ENCODE peak calls at places on chromosome 15, in six cellular contexts. B is GM23338, R is brain microvascular endothelial cell, D is ovary, V is transverse colon, S is PC-9. L is an unnamed sample.

GRCh38 chr15:29611057-29611456 is 211.2 kb downstream of the TJP1 start:
- DNase-seq in B (peak), R (no peak), D (no peak), V (no peak), S (no peak), L (no peak)

GRCh38 chr15:83658406-83658805 is 4.5 kb downstream of the ADAMTSL3 start:
- DNase-seq in B (no peak), R (no peak), D (no peak), V (no peak), S (no peak), L (no peak)

GRCh38 chr15:66931768-66932633 is 133.4 kb upstream of the SMAD3 start:
- DNase-seq in B (peak), R (peak), D (no peak), V (peak), S (peak), L (no peak)

GRCh38 chr15:80990955-80991354 is 1.3 kb upstream of the MESD start:
- DNase-seq in B (no peak), R (no peak), D (no peak), V (no peak), S (no peak), L (no peak)

GRCh38 chr15:29208352-29208751 is 61.3 kb downstream of the NSMCE3 start:
- DNase-seq in B (no peak), R (peak), D (no peak), V (no peak), S (no peak), L (no peak)

GRCh38 chr15:29270976-29271375 is 1.4 kb upstream of the NSMCE3 start:
- DNase-seq in B (no peak), R (no peak), D (no peak), V (no peak), S (no peak), L (no peak)

GRCh38 chr15:89118481-89118989 is 30.3 kb downstream of the ABHD2 start:
- DNase-seq in B (no peak), R (no peak), D (no peak), V (no peak), S (no peak), L (no peak)

GRCh38 chr15:94097567-94097966 is 133.8 kb upstream of the MCTP2 start:
- DNase-seq in B (no peak), R (no peak), D (no peak), V (no peak), S (no peak), L (no peak)

GRCh38 chr15:25556136-25556535 is 117.3 kb upstream of the UBE3A start:
- DNase-seq in B (peak), R (no peak), D (no peak), V (no peak), S (no peak), L (no peak)

GRCh38 chr15:100017140-100017539 is 283.9 kb upstream of the LYSMD4 start:
- DNase-seq in B (no peak), R (no peak), D (no peak), V (no peak), S (peak), L (no peak)

GRCh38 chr15:70486451-70487379 is 276.6 kb downstream of the UACA start:
- DNase-seq in B (no peak), R (peak), D (no peak), V (no peak), S (peak), L (peak)

GRCh38 chr15:73784299-73784698 is 31.1 kb upstream of the INSYN1 start:
- DNase-seq in B (no peak), R (no peak), D (no peak), V (no peak), S (no peak), L (no peak)

GRCh38 chr15:37818152-37818677 is 116.2 kb upstream of the TMCO5A start:
- DNase-seq in B (no peak), R (no peak), D (no peak), V (no peak), S (no peak), L (no peak)

GRCh38 chr15:79966634-79967330 is 4.2 kb downstream of the BCL2A1 start:
- DNase-seq in B (no peak), R (no peak), D (no peak), V (no peak), S (no peak), L (no peak)
- H3K4me3 ChIP-seq in B (no peak), R (no peak), D (no peak), V (no peak), S (no peak), L (no peak)

DNA sequence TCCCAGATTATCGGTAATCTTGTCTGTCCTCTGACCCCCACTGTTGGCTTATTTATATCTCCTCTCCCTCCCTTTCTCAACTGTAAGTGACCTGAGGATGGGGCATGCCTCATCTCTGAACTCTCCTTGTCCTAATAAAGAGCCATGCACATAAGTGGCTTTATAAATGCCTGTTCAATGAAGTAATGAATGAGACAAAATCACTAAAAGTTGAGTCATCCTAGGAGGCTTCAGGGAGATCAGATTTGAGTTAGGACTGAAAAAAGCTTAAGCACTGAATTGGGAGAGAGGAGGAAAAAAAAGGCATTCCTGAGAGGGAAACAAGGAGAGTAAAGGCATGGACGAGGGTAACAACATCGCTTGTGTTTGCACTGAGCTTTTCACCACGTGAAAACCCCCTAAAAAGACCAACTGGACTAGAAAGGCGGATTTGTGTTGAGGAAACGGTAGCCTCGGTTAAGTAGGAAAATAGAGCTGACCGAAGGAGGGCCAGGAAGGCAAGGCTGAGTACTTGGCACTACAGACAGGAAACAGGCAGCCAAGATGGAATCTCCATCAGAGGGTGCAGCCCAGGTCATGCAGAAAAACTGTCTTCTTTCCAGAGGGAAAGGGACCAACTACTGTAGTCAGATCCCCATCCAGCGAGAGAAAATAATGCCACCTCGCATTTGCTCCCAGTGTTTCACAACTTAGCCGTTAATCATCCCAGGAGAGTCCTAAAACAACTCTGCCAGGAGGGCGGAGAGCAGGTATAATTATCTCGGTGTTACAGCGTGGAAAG is 77.5 kb downstream of the MYO1E start:
- DNase-seq in B (no peak), R (peak), D (no peak), V (no peak), S (peak), L (peak)
- H3K4me3 ChIP-seq in B (no peak), R (no peak), D (no peak), V (no peak), S (peak), L (no peak)

GRCh38 chr15:74902295-74903075 is 4.2 kb downstream of the FAM219B start:
- DNase-seq in B (no peak), R (no peak), D (no peak), V (no peak), S (no peak), L (no peak)

GRCh38 chr15:74906450-74907276 is at the start of gene FAM219B:
- DNase-seq in B (peak), R (peak), D (peak), V (peak), S (peak), L (peak)

GRCh38 chr15:74901612-74902063 is 5.0 kb downstream of the FAM219B start:
- DNase-seq in B (peak), R (peak), D (peak), V (peak), S (peak), L (no peak)

GRCh38 chr15:74906193-74906449 is 530 bp downstream of the FAM219B start:
- DNase-seq in B (peak), R (peak), D (no peak), V (peak), S (peak), L (no peak)

DNA sequence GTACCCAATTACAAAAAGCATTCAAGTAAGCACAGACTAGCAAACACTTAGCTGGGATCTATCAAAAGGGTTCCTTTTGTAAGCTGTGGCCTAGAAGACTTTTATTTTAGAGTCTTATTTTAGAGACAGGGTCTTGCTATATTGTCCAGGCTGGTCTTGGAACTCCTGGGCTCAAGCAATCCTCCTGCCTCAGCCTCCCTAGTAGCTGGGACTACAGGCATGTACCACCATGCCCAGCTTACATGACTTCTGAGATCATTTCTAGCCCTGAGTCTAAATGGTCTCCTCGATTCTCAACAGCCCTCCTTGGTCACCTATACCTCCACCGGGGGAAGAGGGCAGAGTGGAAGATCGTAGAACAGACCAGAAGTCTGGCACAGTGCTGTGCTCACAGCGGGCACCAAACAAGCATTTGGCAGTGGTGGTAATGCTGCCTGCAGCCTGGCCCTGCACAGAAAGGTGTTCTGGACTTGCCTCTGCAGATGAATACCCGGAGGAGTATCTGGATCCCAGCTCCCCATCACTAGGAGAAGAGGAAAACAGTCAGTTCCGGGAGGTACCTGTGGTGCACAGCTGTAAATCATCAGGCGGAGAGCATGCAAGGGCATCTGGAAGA is 2.4 kb downstream of the FAM219B start:
- DNase-seq in B (no peak), R (no peak), D (no peak), V (no peak), S (no peak), L (no peak)
- H3K4me3 ChIP-seq in B (no peak), R (no peak), D (no peak), V (no peak), S (no peak), L (no peak)

DNA sequence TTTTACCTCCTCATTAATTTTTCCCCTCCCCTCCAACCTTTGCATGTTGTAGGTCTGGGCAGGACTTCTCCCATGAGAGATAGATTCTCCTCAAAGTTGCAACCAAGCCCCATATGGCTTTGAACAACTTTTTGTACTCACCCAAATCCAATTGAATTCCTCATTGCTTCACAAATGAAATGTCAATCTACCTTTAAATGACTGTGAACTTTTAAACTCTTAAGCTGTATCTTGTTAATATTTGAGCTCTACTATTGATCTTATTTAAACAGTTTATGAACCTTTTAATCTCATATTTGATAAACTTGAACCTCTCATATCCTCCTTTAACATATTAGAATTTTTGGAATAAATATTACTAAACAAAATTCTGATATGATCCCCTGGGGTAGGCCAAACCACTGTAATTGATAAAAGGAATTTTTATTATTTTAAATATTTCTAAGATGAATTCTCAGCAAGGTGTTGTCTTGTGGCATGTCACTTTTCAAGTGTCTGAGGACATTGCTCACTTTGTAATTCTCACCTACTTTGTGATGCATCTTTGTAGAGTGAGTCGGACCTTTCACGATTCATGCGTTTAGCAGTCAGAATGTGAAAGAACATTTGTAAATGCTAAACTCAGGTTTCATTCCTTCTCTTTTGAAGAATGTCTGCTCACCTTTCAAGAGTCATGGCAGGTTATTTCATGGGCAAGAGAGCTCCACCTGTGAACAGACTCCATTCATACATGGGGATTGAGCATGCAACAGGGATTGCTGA is 23.4 kb upstream of the GREM1 start:
- DNase-seq in B (no peak), R (no peak), D (no peak), V (no peak), S (no peak), L (no peak)
- H3K4me3 ChIP-seq in B (no peak), R (no peak), D (no peak), V (no peak), S (no peak), L (no peak)

GRCh38 chr15:101242999-101243336 is 8.9 kb downstream of the CHSY1 start:
- DNase-seq in B (no peak), R (no peak), D (no peak), V (no peak), S (no peak), L (no peak)
- H3K4me3 ChIP-seq in B (no peak), R (no peak), D (no peak), V (no peak), S (no peak), L (no peak)

DNA sequence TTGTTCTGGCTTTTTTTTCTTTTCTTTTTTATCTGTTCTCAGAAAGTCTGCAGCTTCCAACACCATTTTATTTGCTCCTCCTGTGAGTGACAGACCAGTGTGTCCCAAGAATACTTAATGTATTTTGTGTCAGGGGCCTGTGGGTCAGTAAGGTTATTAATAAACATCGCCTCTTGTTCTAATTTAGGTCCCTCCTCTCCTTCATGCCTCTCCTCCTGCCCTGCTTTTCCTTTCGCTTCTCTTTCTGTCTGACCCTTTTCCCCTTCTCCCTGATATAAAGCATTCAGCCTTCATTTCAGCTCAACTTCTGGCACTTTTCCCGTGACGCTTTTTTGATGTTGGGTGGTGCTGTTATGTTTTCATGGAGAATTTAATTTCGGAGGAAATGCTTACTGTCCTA is 29.7 kb upstream of the NR2F2 start:
- DNase-seq in B (no peak), R (no peak), D (no peak), V (no peak), S (no peak), L (no peak)
- H3K4me3 ChIP-seq in B (no peak), R (no peak), D (peak), V (no peak), S (no peak), L (no peak)

L was measured in astrocyte of the cerebellum.